ENCODE peak calls at places on chromosomes 1 and 21, in ten cellular contexts. I, G, B, Q, V, O, N, W, R and H are unnamed samples.

GRCh38 chr1:23627065-23627464 is 64.5 kb upstream of the RPL11 start:
- DNase-seq in I (no peak), G (no peak), B (no peak), Q (no peak), V (no peak), O (no peak), N (no peak), W (no peak), R (no peak), H (no peak)

GRCh38 chr1:25774921-25775774 is 24.8 kb upstream of the SELENON start:
- DNase-seq in I (no peak), G (no peak), B (no peak), Q (no peak), V (peak), O (no peak), N (no peak), W (peak), R (peak), H (no peak)

GRCh38 chr1:35499652-35500176 is 57.5 kb downstream of the KIAA0319L start:
- DNase-seq in I (no peak), G (no peak), B (no peak), Q (no peak), V (no peak), O (no peak), N (no peak), W (no peak), R (no peak), H (no peak)

GRCh38 chr1:51433269-51433971 is 85.6 kb downstream of the EPS15 start:
- DNase-seq in I (peak), G (no peak), B (no peak), Q (no peak), V (no peak), O (peak), N (no peak), W (peak), R (no peak), H (no peak)

GRCh38 chr1:84581648-84582047 is 7.4 kb upstream of the CTBS start:
- DNase-seq in I (no peak), G (no peak), B (no peak), Q (no peak), V (no peak), O (no peak), N (no peak), W (no peak), R (no peak), H (no peak)

GRCh38 chr21:45142469-45142868 is 68.1 kb downstream of the ADARB1 start:
- DNase-seq in I (peak), G (no peak), B (no peak), Q (no peak), V (no peak), O (peak), N (no peak), W (peak), R (no peak), H (no peak)

GRCh38 chr1:236904874-236905741 is 99.1 kb downstream of the MT1HL1 start:
- DNase-seq in I (peak), G (no peak), B (no peak), Q (peak), V (no peak), O (peak), N (no peak), W (peak), R (no peak), H (no peak)

GRCh38 chr1:207259391-207259790 is 62.1 kb upstream of the CD55 start:
- DNase-seq in I (peak), G (no peak), B (no peak), Q (peak), V (no peak), O (peak), N (no peak), W (peak), R (no peak), H (no peak)

GRCh38 chr1:40692429-40692905 is 963 bp downstream of the NFYC start:
- DNase-seq in I (no peak), G (no peak), B (no peak), Q (no peak), V (no peak), O (peak), N (no peak), W (peak), R (no peak), H (no peak)

GRCh38 chr1:2230781-2231666 is 2.9 kb downstream of the SKI start:
- DNase-seq in I (peak), G (no peak), B (peak), Q (no peak), V (peak), O (no peak), N (peak), W (peak), R (no peak), H (no peak)

GRCh38 chr1:37485902-37486679 is 11.7 kb downstream of the ZC3H12A start:
- DNase-seq in I (no peak), G (no peak), B (no peak), Q (no peak), V (no peak), O (no peak), N (no peak), W (peak), R (no peak), H (no peak)

GRCh38 chr1:8987881-8988617 is 38.2 kb downstream of the SLC2A7 start:
- DNase-seq in I (peak), G (peak), B (peak), Q (no peak), V (peak), O (peak), N (no peak), W (peak), R (peak), H (peak)

GRCh38 chr1:1599919-1600860 is at the start of gene FNDC10:
- DNase-seq in I (no peak), G (no peak), B (no peak), Q (peak), V (no peak), O (no peak), N (no peak), W (peak), R (no peak), H (no peak)

GRCh38 chr21:24179110-24179509 is 1428.2 kb downstream of the MRPL39 start:
- DNase-seq in I (no peak), G (no peak), B (no peak), Q (no peak), V (no peak), O (no peak), N (no peak), W (no peak), R (no peak), H (no peak)

GRCh38 chr1:53122194-53122846 is 20.1 kb downstream of the SLC1A7 start:
- DNase-seq in I (no peak), G (no peak), B (no peak), Q (no peak), V (no peak), O (no peak), N (no peak), W (peak), R (no peak), H (no peak)